ENCODE peak calls at places on chromosomes 2 and 18, in seven cellular contexts. B, M, U, G, N, X and F are unnamed samples.

GRCh38 chr2:44367591-44367990 is 5.8 kb downstream of the CAMKMT start:
- DNase-seq in B (no peak), M (no peak), U (no peak), G (no peak), N (no peak), X (no peak), F (no peak)

GRCh38 chr2:100107440-100107839 is 35.0 kb downstream of the AFF3 start:
- DNase-seq in B (no peak), M (no peak), U (no peak), G (no peak), N (no peak), X (no peak), F (peak; percentile 40)

GRCh38 chr2:60836491-60836890 is 44.9 kb upstream of the REL start:
- DNase-seq in B (no peak), M (no peak), U (no peak), G (no peak), N (no peak), X (no peak), F (no peak)

GRCh38 chr18:76121049-76121448 is 374.0 kb downstream of the ZNF516 start:
- DNase-seq in B (no peak), M (no peak), U (no peak), G (no peak), N (no peak), X (no peak), F (no peak)

GRCh38 chr2:121128741-121129659 is 156.0 kb downstream of the TFCP2L1 start:
- DNase-seq in B (peak; percentile 29), M (peak; percentile 48), U (peak; percentile 60), G (no peak), N (peak; percentile 17), X (peak; percentile 82), F (peak; percentile 84)

GRCh38 chr2:202036601-202037037 is 3.0 kb downstream of the FZD7 start:
- DNase-seq in B (peak; percentile 46), M (no peak), U (no peak), G (no peak), N (peak; percentile 46), X (no peak), F (no peak)

GRCh38 chr2:26706616-26707473 is 14.3 kb downstream of the KCNK3 start:
- DNase-seq in B (no peak), M (no peak), U (no peak), G (no peak), N (no peak), X (no peak), F (no peak)

GRCh38 chr2:120691410-120691809 is 44.3 kb upstream of the GLI2 start:
- DNase-seq in B (no peak), M (no peak), U (no peak), G (no peak), N (no peak), X (no peak), F (no peak)

GRCh38 chr2:24380687-24381271 is 20.4 kb upstream of the ITSN2 start:
- DNase-seq in B (no peak), M (no peak), U (no peak), G (no peak), N (no peak), X (no peak), F (no peak)

GRCh38 chr2:230972046-230972445 is 23.9 kb upstream of the SPATA3 start:
- DNase-seq in B (no peak), M (no peak), U (no peak), G (no peak), N (no peak), X (no peak), F (no peak)

GRCh38 chr18:62807406-62807805 is 92.1 kb downstream of the PHLPP1 start:
- DNase-seq in B (no peak), M (no peak), U (no peak), G (no peak), N (no peak), X (no peak), F (no peak)

GRCh38 chr2:178392215-178392614 is 58.8 kb downstream of the PRKRA start:
- DNase-seq in B (peak; percentile 70), M (no peak), U (no peak), G (no peak), N (no peak), X (no peak), F (no peak)

GRCh38 chr18:34866739-34867138 is 156.6 kb downstream of the DTNA start:
- DNase-seq in B (peak; percentile 61), M (no peak), U (no peak), G (no peak), N (peak; percentile 44), X (no peak), F (peak; percentile 60)

GRCh38 chr2:30777662-30778505 is 29.4 kb downstream of the CAPN13 start:
- DNase-seq in B (no peak), M (no peak), U (no peak), G (no peak), N (no peak), X (no peak), F (no peak)

GRCh38 chr18:40094441-40094840 is 1860.6 kb upstream of the PIK3C3 start:
- DNase-seq in B (peak; percentile 39), M (no peak), U (no peak), G (no peak), N (no peak), X (no peak), F (no peak)

GRCh38 chr2:8118940-8119781 is 562.7 kb upstream of the ID2 start:
- DNase-seq in B (no peak), M (no peak), U (no peak), G (no peak), N (no peak), X (no peak), F (no peak)

GRCh38 chr2:205461678-205462665 is 220.3 kb upstream of the NRP2 start:
- DNase-seq in B (peak; percentile 41), M (no peak), U (no peak), G (no peak), N (no peak), X (no peak), F (no peak)

GRCh38 chr2:195660265-195660890 is 3.4 kb downstream of the SLC39A10 start:
- DNase-seq in B (peak; percentile 80), M (no peak), U (peak; percentile 77), G (no peak), N (peak; percentile 87), X (peak; percentile 42), F (peak; percentile 94)

GRCh38 chr2:12197133-12197532 is 450.7 kb downstream of the LPIN1 start:
- DNase-seq in B (no peak), M (no peak), U (no peak), G (no peak), N (no peak), X (no peak), F (no peak)

DNA sequence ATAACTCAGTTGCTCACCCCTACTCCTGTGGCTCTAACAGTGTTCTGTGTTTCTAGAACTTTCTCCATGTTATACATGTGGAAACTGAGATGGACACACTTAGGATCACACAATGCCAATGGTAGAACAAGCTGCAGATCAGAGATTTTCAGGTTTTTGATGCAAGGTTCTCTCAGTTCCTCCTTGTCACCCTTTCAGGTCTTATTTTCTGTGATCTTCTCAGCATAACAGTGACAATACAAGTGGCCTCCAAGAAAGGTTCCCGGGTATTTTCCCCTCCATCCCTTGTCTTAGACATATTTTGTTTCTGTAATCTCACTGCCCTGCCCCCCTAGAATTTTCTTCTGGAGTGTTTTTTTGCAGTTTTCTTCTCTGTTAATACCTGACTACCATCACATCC is 6.2 kb upstream of the MGAT5 start:
- DNase-seq in B (no peak), M (no peak), U (no peak), G (no peak), N (no peak), X (no peak), F (no peak)
- H3K4me3 ChIP-seq in B (no peak overlapping the region), M (no peak overlapping the region), U (no peak overlapping the region), G (no peak overlapping the region), N (no peak overlapping the region), X (no peak overlapping the region), F (no peak overlapping the region)

DNA sequence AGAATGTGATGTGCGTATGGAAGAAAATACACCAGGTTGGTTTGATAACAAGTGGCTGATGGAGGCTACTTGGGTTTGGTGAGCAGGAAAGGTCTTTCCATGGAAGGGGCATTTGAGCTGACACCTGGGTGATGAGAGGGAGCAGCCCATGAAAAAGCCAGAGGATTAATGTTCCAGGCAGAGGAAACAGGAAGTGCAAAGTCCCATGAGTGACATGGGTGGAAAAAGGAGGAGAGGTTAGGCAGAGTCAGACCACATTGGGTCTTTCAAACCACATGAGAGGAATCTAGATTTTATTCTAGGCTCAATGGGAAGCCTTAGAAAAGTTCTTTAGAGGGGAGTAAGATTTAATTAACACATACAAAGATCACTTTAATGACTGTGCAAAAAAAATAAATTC is 195.7 kb downstream of the LRATD1 start:
- DNase-seq in B (no peak), M (no peak), U (no peak), G (no peak), N (no peak), X (no peak), F (no peak)
- H3K4me2 ChIP-seq in B (no peak overlapping the region), M (no peak overlapping the region), U (no peak overlapping the region), G (no peak overlapping the region), N (no peak overlapping the region), X (peak overlapping the region; percentile 48), F (no peak overlapping the region)

DNA sequence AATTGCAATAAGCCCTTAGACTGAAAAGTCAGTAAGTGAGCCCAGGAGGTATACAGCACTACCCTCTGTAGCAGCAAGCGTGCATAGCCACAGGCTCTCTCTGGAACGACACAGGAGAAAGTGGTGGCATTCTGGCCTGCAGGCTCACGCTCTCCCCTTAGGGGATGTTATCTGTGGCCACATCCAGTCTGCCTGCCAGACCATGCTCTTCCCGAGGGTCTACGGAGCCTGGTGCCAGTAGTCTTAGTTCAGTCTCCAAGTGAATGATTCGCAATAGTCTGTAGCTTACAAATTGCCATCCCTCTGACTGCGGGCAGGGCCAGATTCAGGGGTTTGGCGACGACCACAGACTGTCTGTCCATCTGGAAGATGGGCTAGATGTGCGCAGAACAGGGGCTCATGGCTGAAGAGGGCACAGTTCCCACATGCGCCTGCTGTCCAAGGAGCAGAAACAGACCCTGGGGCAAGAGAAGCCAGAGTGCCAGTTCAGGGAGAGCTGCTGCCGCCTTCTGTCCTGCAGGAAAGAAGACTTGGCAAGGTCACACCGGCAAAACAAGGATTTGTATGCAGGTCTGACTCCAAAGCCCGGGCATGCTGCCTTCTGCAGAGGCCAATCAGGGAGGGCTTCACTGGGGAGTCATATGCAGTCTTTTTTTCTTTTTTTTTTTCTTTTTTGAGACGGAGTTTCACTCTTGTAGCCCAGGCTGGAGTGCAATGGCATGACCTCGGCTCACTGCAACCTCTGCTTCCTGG is 3.5 kb upstream of the KLF11 start:
- DNase-seq in B (peak; percentile 89), M (no peak), U (no peak), G (no peak), N (no peak), X (no peak), F (no peak)
- H3K4me1 ChIP-seq in B (peaks cover 21% of the 10 kb centered on the region), M (peaks cover 5% of the 10 kb centered on the region), U (peaks cover 16% of the 10 kb centered on the region), G (peaks cover 28% of the 10 kb centered on the region), N (peaks cover 10% of the 10 kb centered on the region), X (peaks cover 5% of the 10 kb centered on the region), F (no peaks in the 10 kb centered on the region)

GRCh38 chr2:232697059-232697806 is at the start of gene GIGYF2:
- DNase-seq in B (peak; percentile 96), M (peak; percentile 95), U (peak; percentile 98), G (peak; percentile 77), N (peak; percentile 94), X (peak; percentile 92), F (peak; percentile 97)

GRCh38 chr2:232700154-232700553 is 3.0 kb downstream of the GIGYF2 start:
- DNase-seq in B (no peak), M (no peak), U (no peak), G (no peak), N (no peak), X (peak; percentile 21), F (no peak)

GRCh38 chr2:232698552-232699091 is 1.5 kb downstream of the GIGYF2 start:
- DNase-seq in B (peak; percentile 18), M (no peak), U (no peak), G (no peak), N (no peak), X (peak; percentile 32), F (no peak)

GRCh38 chr2:232697807-232698110 is 628 bp downstream of the GIGYF2 start:
- DNase-seq in B (no peak), M (no peak), U (no peak), G (no peak), N (no peak), X (no peak), F (peak; percentile 61)

GRCh38 chr2:232699110-232699509 is 2.0 kb downstream of the GIGYF2 start:
- DNase-seq in B (peak; percentile 5), M (no peak), U (no peak), G (no peak), N (no peak), X (no peak), F (no peak)
- H3K4me3 ChIP-seq in B (peak overlapping the region; percentile 93), M (peak overlapping the region; percentile 95), U (peak overlapping the region; percentile 85), G (peak overlapping the region; percentile 97), N (peak overlapping the region; percentile 74), X (peak overlapping the region; percentile 88), F (peak overlapping the region; percentile 92)